ENCODE peak calls at places on chromosomes 13 and 19, in five cellular contexts. L, A, S, T and E are unnamed samples.

GRCh38 chr13:74919914-74920313 is 562.1 kb downstream of the TBC1D4 start:
- DNase-seq in L (no peak), A (no peak), S (no peak), T (no peak), E (no peak)

GRCh38 chr19:18205180-18205915 is 1.5 kb upstream of the RAB3A start:
- DNase-seq in L (peak), A (peak), S (no peak), T (no peak), E (peak)

GRCh38 chr19:1455336-1456120 is 5.6 kb downstream of the APC2 start:
- DNase-seq in L (peak), A (peak), S (no peak), T (peak), E (no peak)

GRCh38 chr13:38262211-38262610 is 87.4 kb upstream of the UFM1 start:
- DNase-seq in L (no peak), A (no peak), S (no peak), T (no peak), E (no peak)

GRCh38 chr19:3823345-3823704 is 37.1 kb upstream of the MATK start:
- DNase-seq in L (no peak), A (no peak), S (no peak), T (no peak), E (no peak)

GRCh38 chr19:47518139-47518538 is 3.3 kb upstream of the NAPA start:
- DNase-seq in L (no peak), A (no peak), S (no peak), T (no peak), E (no peak)

GRCh38 chr19:47447470-47448359 is 24.0 kb downstream of the SLC8A2 start:
- DNase-seq in L (peak), A (peak), S (peak), T (peak), E (peak)

GRCh38 chr13:114012141-114012540 is 38.3 kb upstream of the C13orf46 start:
- DNase-seq in L (no peak), A (no peak), S (no peak), T (no peak), E (no peak)

GRCh38 chr19:10230904-10231623 is at the start of gene S1PR2:
- DNase-seq in L (peak), A (peak), S (peak), T (no peak), E (peak)

DNA sequence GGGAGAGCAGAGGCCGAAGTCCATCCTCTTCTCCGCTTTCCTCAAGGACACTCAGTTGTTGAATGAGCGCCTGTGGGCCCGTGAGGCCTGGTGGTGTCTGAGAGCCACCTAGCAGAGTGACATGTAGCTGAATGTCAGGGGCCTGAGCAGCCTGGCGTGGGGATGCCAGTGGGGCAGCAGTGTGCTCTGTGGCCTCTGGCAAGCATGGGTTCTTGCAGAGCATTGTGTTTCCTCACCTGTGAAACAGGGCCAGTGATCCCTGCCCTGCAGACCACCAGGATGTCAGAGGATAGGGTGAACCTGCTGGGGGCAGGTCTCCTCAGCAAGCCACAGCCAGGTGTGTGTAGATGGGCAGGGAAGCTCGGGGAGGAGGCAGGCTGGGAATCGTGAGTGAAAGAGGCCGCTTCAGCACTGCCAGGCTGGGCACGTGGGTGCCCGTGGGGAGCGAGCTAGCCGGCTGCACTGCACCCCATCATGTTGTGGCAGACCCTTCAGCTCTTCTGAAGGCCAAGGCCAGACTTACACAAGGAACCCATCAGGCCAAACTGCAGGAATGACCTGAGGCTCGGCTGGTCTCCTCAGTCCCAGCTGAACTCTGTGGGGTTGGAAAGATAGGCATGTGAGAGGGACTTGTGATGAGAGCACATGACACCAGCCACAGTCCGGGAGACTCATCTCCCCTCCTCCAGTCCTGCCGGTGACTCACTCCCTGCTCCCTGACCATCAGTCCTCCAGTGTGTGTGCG is 5.0 kb downstream of the PPP1R37 start:
- DNase-seq in L (peak), A (peak), S (no peak), T (no peak), E (peak)
- H3K4me3 ChIP-seq in L (no peak), A (no peak), S (no peak), T (no peak), E (no peak)

DNA sequence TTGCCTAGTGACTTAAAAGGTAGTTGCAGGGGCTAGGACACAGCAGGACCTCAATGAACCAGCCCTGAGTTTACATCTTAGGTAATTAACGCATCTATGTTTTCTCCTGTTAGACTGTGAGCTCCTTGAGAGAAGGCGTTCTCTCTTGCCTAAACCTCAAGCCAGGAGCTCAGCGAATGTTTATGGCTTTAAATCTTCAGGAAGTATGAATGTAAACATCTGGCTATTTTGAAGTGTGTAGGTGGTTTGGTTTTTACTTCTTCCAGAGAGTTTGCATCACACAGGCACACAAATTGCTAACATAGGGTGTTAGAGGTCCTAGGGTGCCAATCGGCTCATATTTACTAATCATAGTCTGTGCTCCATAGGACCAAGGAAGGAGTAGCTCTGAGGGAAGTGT is 387.7 kb upstream of the ZNF507 start:
- DNase-seq in L (no peak), A (peak), S (no peak), T (no peak), E (no peak)
- H4K91ac ChIP-seq in L (no peak), A (peak), S (no peak), T (no peak), E (no peak)

GRCh38 chr19:13847900-13848677 is 28.8 kb upstream of the NANOS3 start:
- DNase-seq in L (no peak), A (no peak), S (no peak), T (no peak), E (peak)
- H2BK120ac ChIP-seq in L (peak), A (peak), S (peak), T (no peak), E (peak)

DNA sequence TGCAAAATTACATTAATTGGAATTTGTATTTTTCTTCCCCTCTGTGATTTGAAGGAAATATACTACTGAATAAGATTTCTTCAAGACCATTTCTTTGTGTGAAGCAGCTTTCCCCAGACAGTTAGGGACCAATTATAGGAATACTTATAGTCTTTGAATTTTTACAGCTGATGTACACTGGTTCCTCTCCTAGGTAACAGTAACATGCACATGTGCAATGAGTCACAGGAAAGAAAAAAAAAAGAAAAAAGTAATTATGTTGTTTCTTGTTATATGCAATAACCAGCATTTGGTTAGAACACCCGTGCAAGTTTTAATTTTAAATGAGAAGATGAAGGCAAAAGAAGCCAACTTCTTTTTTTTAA is 81.9 kb downstream of the PCDH9 start:
- DNase-seq in L (peak), A (peak), S (no peak), T (no peak), E (no peak)
- H3K4me3 ChIP-seq in L (no peak), A (no peak), S (no peak), T (no peak), E (no peak)

GRCh38 chr19:24033308-24033961 is 53.6 kb upstream of the ZNF254 start:
- DNase-seq in L (peak), A (peak), S (peak), T (peak), E (peak)
- H4K91ac ChIP-seq in L (peak), A (peak), S (no peak), T (peak), E (peak)

GRCh38 chr13:79781829-79782540 is 301.0 kb downstream of the NDFIP2 start:
- DNase-seq in L (peak), A (peak), S (no peak), T (no peak), E (peak)
- H2BK120ac ChIP-seq in L (peak), A (peak), S (no peak), T (no peak), E (no peak)

GRCh38 chr19:30718014-30718413 is 345.8 kb downstream of the ZNF536 start:
- DNase-seq in L (no peak), A (no peak), S (no peak), T (no peak), E (no peak)

GRCh38 chr19:30718728-30719127 is 346.5 kb downstream of the ZNF536 start:
- DNase-seq in L (no peak), A (no peak), S (no peak), T (no peak), E (no peak)

GRCh38 chr19:30722236-30722635 is 350.1 kb downstream of the ZNF536 start:
- DNase-seq in L (no peak), A (no peak), S (no peak), T (no peak), E (no peak)

GRCh38 chr19:30719189-30719990 is 347.2 kb downstream of the ZNF536 start:
- DNase-seq in L (no peak), A (peak), S (no peak), T (no peak), E (no peak)

GRCh38 chr19:30719991-30720329 is 347.8 kb downstream of the ZNF536 start:
- DNase-seq in L (no peak), A (peak), S (no peak), T (no peak), E (no peak)
- H3K4me3 ChIP-seq in L (peak), A (peak), S (no peak), T (peak), E (peak)

GRCh38 chr13:112740502-112741131 is 50.8 kb downstream of the ATP11A start:
- DNase-seq in L (peak), A (peak), S (no peak), T (no peak), E (peak)

GRCh38 chr13:112742583-112742982 is 52.7 kb downstream of the ATP11A start:
- DNase-seq in L (no peak), A (no peak), S (no peak), T (no peak), E (no peak)

GRCh38 chr13:112743451-112744305 is 53.8 kb downstream of the ATP11A start:
- DNase-seq in L (no peak), A (no peak), S (no peak), T (no peak), E (peak)

GRCh38 chr13:112741185-112741755 is 51.4 kb downstream of the ATP11A start:
- DNase-seq in L (no peak), A (no peak), S (no peak), T (no peak), E (no peak)

GRCh38 chr13:112741835-112742570 is 52.2 kb downstream of the ATP11A start:
- DNase-seq in L (no peak), A (no peak), S (no peak), T (no peak), E (no peak)
- H4K91ac ChIP-seq in L (peak), A (peak), S (no peak), T (no peak), E (no peak)